ENCODE peak calls at places on chromosome 6, in ten cellular contexts. I is colonic mucosa; K is MM.1S; X is CD4-positive, alpha-beta memory T cell; N is AG04450; E is uterus; L is HCT116; O is neuronal stem cell; V is lower lobe of right lung; G is heart right ventricle. H is an unnamed sample.

GRCh38 chr6:9842004-9842720 is 572.7 kb downstream of the TFAP2A start:
- DNase-seq in K (no peak), L (no peak), V (no peak), X (no peak), O (no peak), E (no peak), G (no peak), N (no peak), I (no peak), H (no peak)

GRCh38 chr6:14228571-14228970 is 111.0 kb downstream of the CD83 start:
- DNase-seq in X (no peak), N (no peak), L (no peak), G (no peak), E (no peak), V (no peak), I (peak), O (no peak), K (no peak), H (no peak)

GRCh38 chr6:40185486-40185885 is 251.2 kb upstream of the MOCS1 start:
- DNase-seq in X (no peak), O (no peak), N (no peak), G (no peak), I (no peak), L (no peak), V (no peak), E (no peak), K (no peak), H (no peak)

GRCh38 chr6:160328447-160328846 is 19.7 kb upstream of the SLC22A3 start:
- DNase-seq in K (no peak), I (no peak), N (no peak), V (no peak), L (no peak), G (no peak), O (no peak), E (no peak), X (no peak), H (no peak)

GRCh38 chr6:27684264-27685211 is 211.6 kb upstream of the ZNF184 start:
- DNase-seq in N (no peak), X (peak), L (peak), O (no peak), I (peak), G (no peak), E (no peak), K (no peak), V (no peak), H (peak)

GRCh38 chr6:168794515-168794914 is 353.5 kb downstream of the SMOC2 start:
- DNase-seq in V (no peak), K (no peak), X (no peak), N (no peak), I (no peak), O (no peak), G (no peak), L (no peak), E (no peak), H (no peak)

GRCh38 chr6:9140861-9141534 is 705.7 kb upstream of the SLC35B3 start:
- DNase-seq in L (no peak), K (no peak), X (no peak), E (no peak), O (no peak), V (no peak), G (no peak), I (no peak), N (no peak), H (no peak)

GRCh38 chr6:108838101-108838717 is 10.0 kb upstream of the ARMC2 start:
- DNase-seq in I (no peak), V (peak), G (no peak), E (no peak), L (no peak), O (peak), K (no peak), X (no peak), N (no peak), H (no peak)

GRCh38 chr6:2434116-2434515 is 188.7 kb upstream of the GMDS start:
- DNase-seq in V (no peak), O (no peak), X (no peak), L (peak), E (no peak), I (no peak), K (no peak), G (no peak), N (no peak), H (peak)

GRCh38 chr6:134935076-134935475 is 14.8 kb downstream of the ALDH8A1 start:
- DNase-seq in G (no peak), I (no peak), X (no peak), L (no peak), V (no peak), E (no peak), K (no peak), O (no peak), N (no peak), H (no peak)

GRCh38 chr6:111256646-111257045 is 169.3 kb downstream of the SLC16A10 start:
- DNase-seq in G (no peak), N (no peak), X (no peak), L (no peak), V (no peak), E (no peak), O (no peak), I (no peak), K (no peak), H (peak)

GRCh38 chr6:105759015-105759414 is 327.1 kb upstream of the PRDM1 start:
- DNase-seq in K (no peak), N (no peak), V (no peak), G (no peak), O (no peak), I (peak), E (no peak), L (no peak), X (no peak), H (no peak)

GRCh38 chr6:168196385-168196860 is 117.4 kb upstream of the FRMD1 start:
- DNase-seq in O (no peak), V (peak), E (peak), K (no peak), L (no peak), G (no peak), X (no peak), I (peak), N (no peak), H (no peak)

GRCh38 chr6:43076928-43077809 is 1.1 kb downstream of the PTK7 start:
- DNase-seq in K (no peak), L (no peak), V (peak), E (peak), O (no peak), G (no peak), N (no peak), I (peak), X (no peak), H (peak)

GRCh38 chr6:122276637-122277036 is 122.8 kb upstream of the HSF2 start:
- DNase-seq in N (no peak), K (no peak), X (no peak), I (no peak), V (no peak), O (no peak), L (no peak), E (no peak), G (no peak), H (no peak)

GRCh38 chr6:33983721-33984465 is 162.0 kb downstream of the GRM4 start:
- DNase-seq in N (no peak), I (peak), V (no peak), G (no peak), L (no peak), E (no peak), O (no peak), X (no peak), K (no peak), H (no peak)

GRCh38 chr6:132354517-132355167 is 46.6 kb downstream of the MOXD1 start:
- DNase-seq in X (no peak), N (no peak), O (no peak), L (no peak), I (no peak), K (peak), G (peak), E (no peak), V (peak), H (no peak)

GRCh38 chr6:157625764-157626163 is 197.3 kb upstream of the SNX9 start:
- DNase-seq in I (no peak), V (no peak), O (no peak), E (peak), K (no peak), X (no peak), N (no peak), L (no peak), G (no peak), H (no peak)

GRCh38 chr6:131688286-131688685 is 12.9 kb downstream of the OR2A4 start:
- DNase-seq in N (no peak), G (no peak), K (peak), E (no peak), L (no peak), X (no peak), I (no peak), V (no peak), O (no peak), H (no peak)

GRCh38 chr6:99514089-99514488 is 1.1 kb downstream of the USP45 start:
- DNase-seq in N (no peak), O (no peak), G (no peak), I (peak), E (no peak), V (no peak), X (no peak), K (no peak), L (no peak), H (no peak)

GRCh38 chr6:82878812-82879211 is 186.8 kb downstream of the UBE3D start:
- DNase-seq in V (no peak), N (peak), G (no peak), X (no peak), E (no peak), K (no peak), L (no peak), I (no peak), O (no peak), H (no peak)

GRCh38 chr6:55825402-55826051 is 49.9 kb downstream of the BMP5 start:
- DNase-seq in E (no peak), I (no peak), X (no peak), O (peak), N (peak), L (no peak), G (no peak), K (no peak), V (no peak), H (peak)

GRCh38 chr6:89299451-89299850 is 15.6 kb downstream of the GABRR2 start:
- DNase-seq in G (no peak), E (no peak), X (no peak), N (no peak), O (no peak), V (no peak), I (no peak), L (peak), K (no peak), H (no peak)

GRCh38 chr6:130947464-130947863 is 115.6 kb downstream of the EPB41L2 start:
- DNase-seq in L (no peak), E (no peak), N (no peak), I (no peak), V (no peak), X (no peak), G (no peak), O (no peak), K (no peak), H (no peak)

GRCh38 chr6:108437821-108438220 is 122.9 kb upstream of the FOXO3 start:
- DNase-seq in L (no peak), G (no peak), I (no peak), O (no peak), K (no peak), E (no peak), V (no peak), N (no peak), X (no peak), H (no peak)

GRCh38 chr6:152273638-152274037 is 363.5 kb downstream of the SYNE1 start:
- DNase-seq in G (peak), L (no peak), K (no peak), V (no peak), O (peak), N (no peak), I (no peak), X (no peak), E (no peak), H (peak)

GRCh38 chr6:4957521-4958231 is 46.2 kb downstream of the RPP40 start:
- DNase-seq in G (no peak), E (no peak), N (no peak), O (no peak), L (no peak), K (no peak), V (no peak), X (no peak), I (no peak), H (peak)

GRCh38 chr6:133033263-133033662 is 207.9 kb upstream of the EYA4 start:
- DNase-seq in O (no peak), I (no peak), N (no peak), G (no peak), K (no peak), L (no peak), E (no peak), X (no peak), V (no peak), H (no peak)

GRCh38 chr6:131419698-131420097 is 153.3 kb upstream of the ARG1 start:
- DNase-seq in L (no peak), E (no peak), G (no peak), X (no peak), N (no peak), K (no peak), O (no peak), I (no peak), V (no peak), H (no peak)

GRCh38 chr6:38213275-38213674 is 393.7 kb downstream of the ZFAND3 start:
- DNase-seq in O (no peak), G (no peak), L (no peak), X (no peak), N (no peak), I (peak), V (no peak), K (no peak), E (no peak), H (no peak)
- H3K27ac ChIP-seq in O (no peak), G (peak), L (no peak), X (no peak), N (no peak), I (peak), V (no peak), K (no peak), E (peak), H (no peak)

DNA sequence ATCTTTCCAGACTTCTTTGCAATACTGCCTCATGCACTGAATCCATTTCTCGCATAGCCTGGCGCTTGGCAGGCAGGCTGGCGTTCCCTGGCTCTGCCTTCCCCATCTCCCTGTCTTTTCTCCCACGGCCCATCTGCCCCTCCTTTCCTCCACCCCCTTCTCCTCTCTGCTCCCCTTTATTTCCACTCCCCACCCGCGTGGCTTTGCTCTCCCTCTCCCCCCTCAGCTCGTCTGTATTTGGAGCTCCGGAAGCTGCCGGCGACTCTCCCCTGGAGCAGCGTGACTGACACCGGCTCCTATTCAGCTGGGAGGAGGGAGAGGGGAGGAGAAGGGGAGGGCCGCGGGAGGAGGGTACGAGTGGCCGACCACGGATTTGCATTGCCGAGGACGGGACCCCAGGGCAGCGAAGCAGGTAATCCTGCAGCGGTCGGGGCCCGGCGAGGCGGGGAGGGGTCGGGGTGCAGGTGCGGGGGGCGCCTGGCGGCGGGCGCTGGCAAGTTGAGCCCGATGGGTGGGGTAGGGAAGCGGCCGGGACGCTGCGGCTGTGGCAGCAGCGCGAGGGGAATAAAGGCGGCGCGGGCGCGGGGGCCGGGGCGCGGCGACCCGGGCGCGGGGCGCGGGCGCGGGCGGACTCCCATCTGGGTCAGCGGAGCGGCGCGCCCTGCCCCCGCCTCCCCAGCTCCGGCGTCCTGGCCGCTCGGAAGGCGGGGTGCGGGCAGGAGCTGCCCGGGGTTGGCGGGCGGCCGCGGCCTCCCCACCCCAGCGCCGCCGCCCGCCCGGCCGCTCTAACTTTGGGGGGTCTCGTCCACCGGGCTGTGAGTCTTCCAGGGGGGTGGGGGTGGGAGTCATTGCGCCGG is at the start of gene CAP2:
- DNase-seq in K (no peak), O (peak), V (peak), X (no peak), N (no peak), L (no peak), E (peak), G (peak), I (peak), H (peak)
- H3K27ac ChIP-seq in K (no peak), O (peak), V (peak), X (no peak), N (peak), L (peak), E (peak), G (peak), I (peak), H (peak)

DNA sequence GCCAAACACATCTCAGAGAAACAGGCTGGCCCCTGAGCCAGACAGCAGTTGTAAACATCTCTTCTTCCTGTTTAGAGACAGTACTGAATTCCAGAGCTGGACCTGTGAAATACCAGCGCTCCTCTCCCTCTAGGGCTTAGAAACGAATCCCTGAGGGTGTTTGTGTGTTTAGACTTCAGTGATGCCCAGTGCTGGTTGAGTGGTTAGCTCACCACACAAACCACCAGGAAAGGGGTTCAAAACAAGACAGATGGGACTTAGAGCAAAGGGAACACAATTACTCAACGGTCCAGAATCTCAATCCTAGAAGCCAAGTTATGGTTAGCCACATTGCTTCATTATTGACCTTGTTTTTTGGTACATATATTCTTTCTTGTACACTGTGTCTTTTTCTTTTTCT is 108.7 kb upstream of the TMEM170B start:
- DNase-seq in L (no peak), X (no peak), E (no peak), V (no peak), K (no peak), I (no peak), O (no peak), N (peak), G (no peak), H (peak)
- H3K27ac ChIP-seq in L (no peak), X (no peak), E (peak), V (peak), K (no peak), I (no peak), O (no peak), N (no peak), G (peak), H (peak)

GRCh38 chr6:25292384-25292783 is 13.2 kb downstream of the CARMIL1 start:
- DNase-seq in G (no peak), K (no peak), I (no peak), N (no peak), E (no peak), O (no peak), X (no peak), V (no peak), L (no peak), H (no peak)
- H3K27ac ChIP-seq in G (no peak), K (no peak), I (no peak), N (no peak), E (no peak), O (no peak), X (no peak), V (no peak), L (no peak), H (no peak)

GRCh38 chr6:26302941-26303559 is 61.9 kb upstream of the BTN3A2 start:
- DNase-seq in V (no peak), G (no peak), N (no peak), O (no peak), K (no peak), E (no peak), I (no peak), L (no peak), X (no peak), H (no peak)

GRCh38 chr6:26301638-26302037 is 63.4 kb upstream of the BTN3A2 start:
- DNase-seq in V (no peak), G (no peak), I (no peak), K (peak), X (no peak), N (no peak), O (no peak), E (no peak), L (no peak), H (no peak)

GRCh38 chr6:26306248-26306647 is 58.8 kb upstream of the BTN3A2 start:
- DNase-seq in N (no peak), E (no peak), X (no peak), K (no peak), O (no peak), I (no peak), L (no peak), V (no peak), G (no peak), H (no peak)

GRCh38 chr6:26305097-26305841 is 59.7 kb upstream of the BTN3A2 start:
- DNase-seq in N (no peak), K (peak), X (peak), E (peak), V (no peak), I (peak), O (no peak), G (peak), L (peak), H (no peak)

DNA sequence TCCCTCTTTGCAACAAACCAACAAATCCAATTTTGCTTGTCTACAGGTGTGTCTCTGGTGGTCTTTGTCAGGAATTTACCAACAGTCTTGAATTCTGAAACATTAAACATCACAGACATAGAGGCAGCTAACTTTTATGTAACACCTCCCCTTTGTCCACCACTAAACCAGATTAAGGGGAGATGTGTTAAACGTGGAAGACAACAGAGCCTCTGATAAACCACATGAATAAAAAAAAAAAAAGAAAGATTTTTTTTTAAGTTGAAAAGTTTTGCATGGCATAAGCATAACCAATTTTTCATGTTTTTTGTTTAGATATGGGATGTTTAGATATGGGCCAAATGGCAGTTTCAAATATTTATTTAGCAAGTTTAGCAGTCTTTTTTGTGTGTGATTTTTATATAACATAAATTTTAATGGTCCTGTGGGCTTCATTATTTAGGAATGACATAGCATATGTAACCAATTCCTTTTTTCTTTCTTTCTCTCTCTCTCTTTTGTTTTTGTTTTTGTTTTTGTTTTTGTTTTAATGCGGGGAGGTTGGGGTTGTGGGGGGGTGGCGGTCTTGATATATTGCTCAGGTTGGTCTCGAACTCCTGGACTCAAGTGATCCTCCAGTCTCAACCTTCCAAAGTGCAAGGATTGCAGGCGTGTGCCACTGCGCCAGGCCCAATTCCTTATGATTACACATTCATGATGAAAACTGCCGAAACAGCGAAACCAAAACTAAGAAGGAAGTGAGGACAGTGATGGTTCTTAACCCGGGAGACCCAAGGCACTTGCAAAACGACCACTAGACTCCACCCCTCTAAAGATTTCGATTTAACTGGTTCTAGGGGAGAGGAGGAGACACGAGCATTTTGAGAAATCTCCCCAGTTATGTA is 60.5 kb upstream of the BTN3A2 start:
- DNase-seq in N (no peak), I (peak), O (no peak), L (peak), E (peak), G (no peak), K (peak), X (peak), V (no peak), H (no peak)
- H3K27ac ChIP-seq in N (peak), I (peak), O (no peak), L (peak), E (peak), G (peak), K (peak), X (peak), V (peak), H (peak)

GRCh38 chr6:32830936-32831335 is 7.6 kb downstream of the TAP2 start:
- DNase-seq in G (no peak), N (no peak), X (no peak), O (no peak), E (no peak), V (no peak), L (no peak), I (no peak), K (no peak), H (peak)

GRCh38 chr6:32835167-32835893 is 3.2 kb downstream of the TAP2 start:
- DNase-seq in L (no peak), O (no peak), I (no peak), E (no peak), X (no peak), G (no peak), V (no peak), K (no peak), N (no peak), H (peak)

GRCh38 chr6:32833599-32834155 is 4.9 kb downstream of the TAP2 start:
- DNase-seq in V (no peak), O (no peak), I (no peak), E (no peak), N (no peak), L (no peak), K (no peak), G (no peak), X (no peak), H (no peak)

GRCh38 chr6:32830017-32830416 is 8.5 kb downstream of the TAP2 start:
- DNase-seq in N (no peak), I (no peak), E (no peak), O (no peak), X (no peak), L (no peak), K (no peak), G (no peak), V (no peak), H (peak)

GRCh38 chr6:32832535-32832934 is 6.0 kb downstream of the TAP2 start:
- DNase-seq in L (no peak), E (no peak), N (no peak), I (no peak), G (no peak), K (no peak), O (no peak), V (no peak), X (no peak), H (no peak)
- H3K27ac ChIP-seq in L (no peak), E (no peak), N (no peak), I (no peak), G (no peak), K (no peak), O (no peak), V (no peak), X (no peak), H (no peak)

H was measured in osteoblast.